ENCODE peak calls at places on chromosome 12, in five cellular contexts. One of them, this sample, is unnamed.

GRCh38 chr12:98595152-98595988 is 1.9 kb downstream of the SLC25A3 start:
- DNase-seq in gastrocnemius medialis: no peak
- DNase-seq in dorsolateral prefrontal cortex: no peak
- DNase-seq in AG10803: peak
- DNase-seq in heart left ventricle: no peak
- DNase-seq in this sample: peak

GRCh38 chr12:16384732-16385131 is 37.3 kb downstream of the MGST1 start:
- DNase-seq in AG10803: no peak
- DNase-seq in gastrocnemius medialis: no peak
- DNase-seq in heart left ventricle: no peak
- DNase-seq in dorsolateral prefrontal cortex: no peak
- DNase-seq in this sample: no peak

GRCh38 chr12:11578461-11578993 is 70.9 kb upstream of the ETV6 start:
- DNase-seq in heart left ventricle: no peak
- DNase-seq in dorsolateral prefrontal cortex: no peak
- DNase-seq in gastrocnemius medialis: no peak
- DNase-seq in AG10803: no peak
- DNase-seq in this sample: no peak

GRCh38 chr12:15364221-15365170 is 42.2 kb downstream of the PTPRO start:
- DNase-seq in gastrocnemius medialis: no peak
- DNase-seq in dorsolateral prefrontal cortex: no peak
- DNase-seq in AG10803: no peak
- DNase-seq in heart left ventricle: no peak
- DNase-seq in this sample: peak

GRCh38 chr12:15540469-15540872 is 218.2 kb downstream of the PTPRO start:
- DNase-seq in heart left ventricle: no peak
- DNase-seq in gastrocnemius medialis: no peak
- DNase-seq in AG10803: peak
- DNase-seq in dorsolateral prefrontal cortex: no peak
- DNase-seq in this sample: no peak

GRCh38 chr12:15834575-15834974 is 45.4 kb upstream of the EPS8 start:
- DNase-seq in heart left ventricle: no peak
- DNase-seq in gastrocnemius medialis: no peak
- DNase-seq in dorsolateral prefrontal cortex: no peak
- DNase-seq in AG10803: peak
- DNase-seq in this sample: no peak

GRCh38 chr12:22518067-22518719 is 26.1 kb downstream of the C2CD5 start:
- DNase-seq in AG10803: no peak
- DNase-seq in gastrocnemius medialis: no peak
- DNase-seq in heart left ventricle: peak
- DNase-seq in dorsolateral prefrontal cortex: no peak
- DNase-seq in this sample: peak

GRCh38 chr12:116651089-116651488 is 86.8 kb downstream of the SPRING1 start:
- DNase-seq in gastrocnemius medialis: no peak
- DNase-seq in AG10803: no peak
- DNase-seq in dorsolateral prefrontal cortex: no peak
- DNase-seq in heart left ventricle: no peak
- DNase-seq in this sample: no peak

GRCh38 chr12:91496337-91496736 is 313.7 kb upstream of the DCN start:
- DNase-seq in dorsolateral prefrontal cortex: no peak
- DNase-seq in AG10803: no peak
- DNase-seq in gastrocnemius medialis: no peak
- DNase-seq in heart left ventricle: no peak
- DNase-seq in this sample: no peak

GRCh38 chr12:41476499-41476898 is 288.4 kb downstream of the PDZRN4 start:
- DNase-seq in gastrocnemius medialis: no peak
- DNase-seq in AG10803: no peak
- DNase-seq in heart left ventricle: no peak
- DNase-seq in dorsolateral prefrontal cortex: no peak
- DNase-seq in this sample: no peak

GRCh38 chr12:68349921-68350606 is 17.9 kb upstream of the MDM1 start:
- DNase-seq in gastrocnemius medialis: no peak
- DNase-seq in heart left ventricle: no peak
- DNase-seq in AG10803: no peak
- DNase-seq in dorsolateral prefrontal cortex: no peak
- DNase-seq in this sample: no peak

GRCh38 chr12:89472508-89472907 is 52.1 kb downstream of the GALNT4 start:
- DNase-seq in AG10803: peak
- DNase-seq in dorsolateral prefrontal cortex: no peak
- DNase-seq in gastrocnemius medialis: no peak
- DNase-seq in heart left ventricle: no peak
- DNase-seq in this sample: peak

GRCh38 chr12:99732121-99732520 is 84.6 kb downstream of the GARIN6 start:
- DNase-seq in heart left ventricle: no peak
- DNase-seq in gastrocnemius medialis: no peak
- DNase-seq in AG10803: no peak
- DNase-seq in dorsolateral prefrontal cortex: no peak
- DNase-seq in this sample: no peak

GRCh38 chr12:4648099-4648498 is 752 bp downstream of the AKAP3 start:
- DNase-seq in heart left ventricle: no peak
- DNase-seq in gastrocnemius medialis: no peak
- DNase-seq in AG10803: peak
- DNase-seq in dorsolateral prefrontal cortex: no peak
- DNase-seq in this sample: no peak

GRCh38 chr12:98352218-98352811 is 163.1 kb upstream of the TMPO start:
- DNase-seq in AG10803: peak
- DNase-seq in dorsolateral prefrontal cortex: no peak
- DNase-seq in gastrocnemius medialis: no peak
- DNase-seq in heart left ventricle: no peak
- DNase-seq in this sample: peak

GRCh38 chr12:49548822-49549648 is 10.2 kb downstream of the KCNH3 start:
- DNase-seq in gastrocnemius medialis: no peak
- DNase-seq in dorsolateral prefrontal cortex: peak
- DNase-seq in AG10803: no peak
- DNase-seq in heart left ventricle: no peak
- DNase-seq in this sample: no peak

GRCh38 chr12:27769142-27769672 is 10.8 kb upstream of the KLHL42 start:
- DNase-seq in dorsolateral prefrontal cortex: no peak
- DNase-seq in gastrocnemius medialis: no peak
- DNase-seq in heart left ventricle: no peak
- DNase-seq in AG10803: no peak
- DNase-seq in this sample: no peak

GRCh38 chr12:90090929-90091651 is 382.5 kb upstream of the ATP2B1 start:
- DNase-seq in gastrocnemius medialis: peak
- DNase-seq in dorsolateral prefrontal cortex: no peak
- DNase-seq in AG10803: peak
- DNase-seq in heart left ventricle: peak
- DNase-seq in this sample: peak

GRCh38 chr12:5305425-5305824 is 126.5 kb upstream of the NTF3 start:
- DNase-seq in heart left ventricle: no peak
- DNase-seq in AG10803: no peak
- DNase-seq in dorsolateral prefrontal cortex: no peak
- DNase-seq in gastrocnemius medialis: no peak
- DNase-seq in this sample: no peak

GRCh38 chr12:9134981-9135628 is 19.4 kb upstream of the A2M start:
- DNase-seq in AG10803: no peak
- DNase-seq in heart left ventricle: no peak
- DNase-seq in dorsolateral prefrontal cortex: no peak
- DNase-seq in gastrocnemius medialis: no peak
- DNase-seq in this sample: no peak

GRCh38 chr12:88243886-88244491 is 101.9 kb downstream of the TMTC3 start:
- DNase-seq in dorsolateral prefrontal cortex: no peak
- DNase-seq in gastrocnemius medialis: no peak
- DNase-seq in heart left ventricle: no peak
- DNase-seq in AG10803: peak
- DNase-seq in this sample: no peak

GRCh38 chr12:15883536-15883935 is 1.3 kb downstream of the STRAP start:
- DNase-seq in dorsolateral prefrontal cortex: no peak
- DNase-seq in gastrocnemius medialis: no peak
- DNase-seq in AG10803: no peak
- DNase-seq in heart left ventricle: no peak
- DNase-seq in this sample: no peak

GRCh38 chr12:131442337-131442918 is 268.5 kb upstream of the SFSWAP start:
- DNase-seq in heart left ventricle: no peak
- DNase-seq in dorsolateral prefrontal cortex: no peak
- DNase-seq in gastrocnemius medialis: no peak
- DNase-seq in AG10803: no peak
- DNase-seq in this sample: no peak

GRCh38 chr12:131437706-131438210 is 273.1 kb upstream of the SFSWAP start:
- DNase-seq in gastrocnemius medialis: no peak
- DNase-seq in heart left ventricle: no peak
- DNase-seq in AG10803: no peak
- DNase-seq in dorsolateral prefrontal cortex: no peak
- DNase-seq in this sample: no peak

GRCh38 chr12:131436922-131437705 is 273.8 kb upstream of the SFSWAP start:
- DNase-seq in gastrocnemius medialis: no peak
- DNase-seq in dorsolateral prefrontal cortex: no peak
- DNase-seq in AG10803: no peak
- DNase-seq in heart left ventricle: no peak
- DNase-seq in this sample: no peak

GRCh38 chr12:131441638-131442336 is 269.1 kb upstream of the SFSWAP start:
- DNase-seq in gastrocnemius medialis: no peak
- DNase-seq in AG10803: no peak
- DNase-seq in dorsolateral prefrontal cortex: no peak
- DNase-seq in heart left ventricle: no peak
- DNase-seq in this sample: no peak

GRCh38 chr12:131438874-131439273 is 272.0 kb upstream of the SFSWAP start:
- DNase-seq in AG10803: no peak
- DNase-seq in dorsolateral prefrontal cortex: no peak
- DNase-seq in heart left ventricle: no peak
- DNase-seq in gastrocnemius medialis: no peak
- DNase-seq in this sample: no peak
- TF ChIP-seq CTCF in AG10803: no peak
- TF ChIP-seq CTCF in dorsolateral prefrontal cortex: no peak
- TF ChIP-seq CTCF in heart left ventricle: no peak
- TF ChIP-seq CTCF in gastrocnemius medialis: no peak
- TF ChIP-seq CTCF in this sample: no peak

DNA sequence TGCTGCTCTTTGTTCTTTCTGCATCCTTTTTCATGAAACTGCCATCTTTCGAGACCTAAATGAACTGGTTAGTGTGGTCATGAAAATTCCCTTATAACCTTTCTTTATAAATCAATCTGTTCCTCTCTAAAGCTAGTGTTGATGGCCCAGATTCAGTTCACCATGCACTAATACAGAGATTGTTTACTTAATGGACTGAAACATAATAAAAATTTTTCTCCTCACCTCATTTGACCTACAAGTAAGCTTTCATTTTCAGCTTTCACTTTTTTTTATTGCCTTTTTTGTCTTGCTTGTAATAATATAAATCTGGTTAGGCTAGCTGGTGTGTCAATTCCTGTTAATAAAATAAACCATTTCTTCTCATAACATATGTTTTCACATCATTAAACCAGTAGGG is 183.8 kb downstream of the CCDC59 start:
- DNase-seq in gastrocnemius medialis: no peak
- DNase-seq in heart left ventricle: no peak
- DNase-seq in dorsolateral prefrontal cortex: no peak
- DNase-seq in AG10803: no peak
- DNase-seq in this sample: peak
- H3K4me3 ChIP-seq in gastrocnemius medialis: no peak
- H3K4me3 ChIP-seq in heart left ventricle: no peak
- H3K4me3 ChIP-seq in dorsolateral prefrontal cortex: no peak
- H3K4me3 ChIP-seq in AG10803: no peak
- H3K4me3 ChIP-seq in this sample: no peak

DNA sequence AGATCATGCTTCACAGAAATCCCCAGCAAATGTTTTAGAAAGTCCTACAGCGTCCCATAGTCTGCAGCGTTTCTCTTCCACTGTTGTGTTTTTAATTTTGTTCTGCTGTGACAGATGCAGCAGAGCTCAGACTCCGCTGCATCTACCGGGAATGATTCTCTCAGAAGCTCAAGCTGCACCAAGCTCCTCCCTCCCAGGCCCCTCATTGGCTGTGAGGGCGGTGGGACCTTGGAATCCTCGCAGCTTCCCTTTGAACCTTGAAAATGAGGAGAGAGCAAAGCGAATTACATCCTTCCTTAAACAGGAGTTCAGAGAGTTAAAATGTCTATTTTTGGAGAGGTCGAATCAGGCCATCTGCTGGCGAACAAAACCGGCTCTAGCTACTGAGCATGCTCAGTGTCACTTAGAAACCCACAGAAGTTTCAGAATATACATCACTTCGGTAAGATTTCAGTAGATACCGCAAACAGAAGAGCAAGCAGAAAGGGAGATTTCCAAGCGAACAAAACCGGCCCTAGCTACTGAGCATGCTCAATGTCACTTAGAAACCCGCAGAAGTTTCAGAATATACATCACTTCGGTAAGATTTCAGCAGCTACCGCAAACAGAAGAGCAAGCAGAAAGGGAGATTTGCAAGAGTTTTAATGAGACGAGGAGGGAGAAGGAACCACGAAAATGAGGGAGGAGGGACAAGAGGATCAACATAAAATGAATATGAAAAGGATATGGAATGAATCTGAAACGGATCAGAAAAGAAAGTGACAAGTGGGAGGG is at the start of gene ABCD2:
- DNase-seq in AG10803: peak
- DNase-seq in dorsolateral prefrontal cortex: peak
- DNase-seq in gastrocnemius medialis: peak
- DNase-seq in heart left ventricle: peak
- DNase-seq in this sample: peak
- TF ChIP-seq CTCF in AG10803: no peak
- TF ChIP-seq CTCF in dorsolateral prefrontal cortex: no peak
- TF ChIP-seq CTCF in gastrocnemius medialis: no peak
- TF ChIP-seq CTCF in heart left ventricle: peak
- TF ChIP-seq CTCF in this sample: no peak

GRCh38 chr12:54129028-54129903 is 59.5 kb downstream of the SMUG1 start:
- DNase-seq in heart left ventricle: no peak
- DNase-seq in dorsolateral prefrontal cortex: no peak
- DNase-seq in gastrocnemius medialis: no peak
- DNase-seq in AG10803: no peak
- DNase-seq in this sample: no peak

GRCh38 chr12:54128466-54128865 is 60.3 kb downstream of the SMUG1 start:
- DNase-seq in dorsolateral prefrontal cortex: no peak
- DNase-seq in AG10803: no peak
- DNase-seq in gastrocnemius medialis: no peak
- DNase-seq in heart left ventricle: no peak
- DNase-seq in this sample: no peak

GRCh38 chr12:54126696-54127537 is 61.9 kb downstream of the SMUG1 start:
- DNase-seq in AG10803: peak
- DNase-seq in dorsolateral prefrontal cortex: no peak
- DNase-seq in gastrocnemius medialis: peak
- DNase-seq in heart left ventricle: peak
- DNase-seq in this sample: peak

GRCh38 chr12:54125950-54126695 is 62.7 kb downstream of the SMUG1 start:
- DNase-seq in dorsolateral prefrontal cortex: no peak
- DNase-seq in gastrocnemius medialis: peak
- DNase-seq in heart left ventricle: no peak
- DNase-seq in AG10803: peak
- DNase-seq in this sample: no peak

DNA sequence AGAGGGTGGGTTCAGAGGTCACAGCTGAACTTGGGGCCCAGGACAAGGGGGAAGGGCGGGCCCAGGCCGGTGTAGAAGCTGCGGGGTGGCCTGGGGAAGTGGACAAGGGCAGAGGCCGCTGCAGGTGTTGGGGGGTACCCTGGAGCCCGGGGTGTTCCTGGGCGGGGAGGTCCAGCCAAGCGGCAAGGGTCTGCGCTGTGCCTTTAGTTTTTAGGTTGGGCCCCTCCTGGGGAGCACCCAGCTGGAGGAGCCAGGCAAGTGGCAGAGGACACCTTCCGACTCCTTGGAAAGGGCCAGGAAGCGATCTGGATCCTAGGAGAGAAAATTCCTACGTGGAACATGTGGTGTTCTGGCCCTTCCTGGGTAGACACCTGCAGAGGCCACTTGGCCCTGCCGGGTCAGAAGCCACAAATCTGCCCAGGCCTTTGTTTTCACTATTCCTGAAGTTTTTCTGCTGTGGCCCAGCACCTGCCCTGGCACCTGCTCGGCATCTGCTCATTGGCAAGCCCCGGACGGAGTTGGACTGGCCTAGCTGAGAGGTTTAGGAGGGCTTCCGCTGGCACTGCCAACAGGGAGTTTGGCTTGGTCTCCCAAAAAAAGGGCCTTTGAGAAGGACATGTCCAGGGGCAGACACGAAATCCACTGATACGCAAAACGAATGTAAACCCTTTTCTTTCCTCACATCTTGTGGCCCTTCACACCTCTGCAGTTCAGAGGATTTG is 61.1 kb downstream of the SMUG1 start:
- DNase-seq in gastrocnemius medialis: no peak
- DNase-seq in AG10803: no peak
- DNase-seq in dorsolateral prefrontal cortex: no peak
- DNase-seq in heart left ventricle: no peak
- DNase-seq in this sample: no peak
- H3K4me3 ChIP-seq in gastrocnemius medialis: no peak
- H3K4me3 ChIP-seq in AG10803: peak
- H3K4me3 ChIP-seq in dorsolateral prefrontal cortex: no peak
- H3K4me3 ChIP-seq in heart left ventricle: peak
- H3K4me3 ChIP-seq in this sample: peak

This sample was measured in astrocyte of the spinal cord.